ENCODE peak calls at places on chromosomes 4 and X, in five cellular contexts. H is GM12878, L is H1, O is K562, U is HepG2. V is an unnamed sample.

GRCh38 chr4:94551616-94552564 is 100.1 kb downstream of the PDLIM5 start:
- DNase-seq in H (no peak), L (no peak), O (no peak), U (no peak), V (no peak)

GRCh38 chr4:170339522-170339921 is 249.8 kb upstream of the AADAT start:
- DNase-seq in H (no peak), L (no peak), O (no peak), U (no peak), V (peak)

GRCh38 chrX:32597777-32598176 is 613.6 kb downstream of the DMD start:
- DNase-seq in H (no peak), L (no peak), O (no peak), U (no peak), V (no peak)

GRCh38 chr4:155679343-155679742 is 12.7 kb downstream of the GUCY1A1 start:
- DNase-seq in H (no peak), L (no peak), O (no peak), U (no peak), V (no peak)

GRCh38 chrX:4193500-4193899 is 480.1 kb upstream of the PRKX start:
- DNase-seq in H (no peak), L (no peak), O (no peak), U (no peak), V (no peak)

GRCh38 chr4:15753786-15754185 is 24.3 kb upstream of the CD38 start:
- DNase-seq in H (no peak), L (no peak), O (no peak), U (no peak), V (no peak)

GRCh38 chr4:180380733-180381132 is 1862.5 kb upstream of the TENM3 start:
- DNase-seq in H (no peak), L (no peak), O (no peak), U (no peak), V (peak)

GRCh38 chr4:128247906-128248305 is 39.7 kb downstream of the PGRMC2 start:
- DNase-seq in H (no peak), L (no peak), O (no peak), U (no peak), V (no peak)

GRCh38 chr4:22616516-22616915 is 76.2 kb upstream of the GBA3 start:
- DNase-seq in H (no peak), L (no peak), O (no peak), U (no peak), V (no peak)

GRCh38 chrX:54807524-54808108 is at the start of gene MAGED2:
- DNase-seq in H (no peak), L (no peak), O (peak), U (no peak), V (no peak)

GRCh38 chr4:186812592-186812991 is 88.9 kb upstream of the FAT1 start:
- DNase-seq in H (no peak), L (no peak), O (no peak), U (no peak), V (no peak)

GRCh38 chr4:188439641-188440311 is 300.5 kb downstream of the TRIML1 start:
- DNase-seq in H (no peak), L (no peak), O (no peak), U (no peak), V (no peak)

GRCh38 chrX:57595381-57595811 is 3.6 kb downstream of the ZXDB start:
- DNase-seq in H (no peak), L (no peak), O (no peak), U (no peak), V (no peak)

GRCh38 chrX:155767101-155767878 is 113.9 kb upstream of the VAMP7 start:
- DNase-seq in H (peak), L (peak), O (peak), U (no peak), V (peak)

GRCh38 chr4:185567828-185568442 is 32.6 kb upstream of the PDLIM3 start:
- DNase-seq in H (no peak), L (no peak), O (no peak), U (peak), V (no peak)

GRCh38 chr4:163367651-163368050 is 24.0 kb downstream of the NPY5R start:
- DNase-seq in H (no peak), L (no peak), O (no peak), U (no peak), V (no peak)

GRCh38 chr4:158015241-158015640 is 157.6 kb downstream of the GASK1B start:
- DNase-seq in H (no peak), L (no peak), O (no peak), U (no peak), V (no peak)

GRCh38 chr4:177267911-177268310 is 41.8 kb upstream of the NEIL3 start:
- DNase-seq in H (no peak), L (no peak), O (no peak), U (no peak), V (no peak)

GRCh38 chrX:19799319-19800182 is 87.8 kb downstream of the SH3KBP1 start:
- DNase-seq in H (no peak), L (no peak), O (no peak), U (no peak), V (no peak)

GRCh38 chr4:110055014-110055768 is 142.5 kb downstream of the EGF start:
- DNase-seq in H (peak), L (no peak), O (no peak), U (peak), V (no peak)

GRCh38 chrX:150837845-150838244 is 60.6 kb downstream of the CD99L2 start:
- DNase-seq in H (no peak), L (no peak), O (no peak), U (peak), V (no peak)

GRCh38 chrX:1167466-1167865 is 45.0 kb downstream of the CRLF2 start:
- DNase-seq in H (no peak), L (peak), O (no peak), U (no peak), V (no peak)

GRCh38 chr4:39528056-39528465 is 822 bp upstream of the UGDH start:
- DNase-seq in H (no peak), L (no peak), O (no peak), U (no peak), V (no peak)

GRCh38 chr4:8510611-8511285 is 69.4 kb upstream of the GPR78 start:
- DNase-seq in H (no peak), L (no peak), O (no peak), U (no peak), V (no peak)

GRCh38 chr4:38095691-38096090 is 135.5 kb downstream of the PTTG2 start:
- DNase-seq in H (no peak), L (no peak), O (no peak), U (no peak), V (no peak)

GRCh38 chr4:165680821-165681220 is 192.2 kb upstream of the TLL1 start:
- DNase-seq in H (no peak), L (no peak), O (no peak), U (no peak), V (no peak)

GRCh38 chrX:6810796-6811195 is 275.9 kb upstream of the VCX3A start:
- DNase-seq in H (no peak), L (no peak), O (no peak), U (no peak), V (no peak)

GRCh38 chr4:64584981-64585557 is 175.8 kb upstream of the TECRL start:
- DNase-seq in H (no peak), L (no peak), O (peak), U (peak), V (peak)

GRCh38 chr4:154045086-154045485 is 256.2 kb upstream of the SFRP2 start:
- DNase-seq in H (no peak), L (no peak), O (no peak), U (no peak), V (no peak)

GRCh38 chr4:168474660-168475320 is 5.5 kb downstream of the DDX60L start:
- DNase-seq in H (no peak), L (no peak), O (no peak), U (no peak), V (no peak)
- TF ChIP-seq POLR2A in H (no peak), L (no peak), O (no peak), U (no peak), V (no peak)

GRCh38 chr4:52017809-52018208 is 2.4 kb downstream of the LRRC66 start:
- DNase-seq in H (no peak), L (no peak), O (no peak), U (no peak), V (no peak)

GRCh38 chr4:52010976-52011375 is 9.2 kb downstream of the LRRC66 start:
- DNase-seq in H (no peak), L (no peak), O (no peak), U (no peak), V (no peak)

GRCh38 chr4:52014903-52015302 is 5.3 kb downstream of the LRRC66 start:
- DNase-seq in H (no peak), L (no peak), O (no peak), U (no peak), V (no peak)

GRCh38 chr4:52016985-52017384 is 3.2 kb downstream of the LRRC66 start:
- DNase-seq in H (no peak), L (no peak), O (no peak), U (no peak), V (no peak)

DNA sequence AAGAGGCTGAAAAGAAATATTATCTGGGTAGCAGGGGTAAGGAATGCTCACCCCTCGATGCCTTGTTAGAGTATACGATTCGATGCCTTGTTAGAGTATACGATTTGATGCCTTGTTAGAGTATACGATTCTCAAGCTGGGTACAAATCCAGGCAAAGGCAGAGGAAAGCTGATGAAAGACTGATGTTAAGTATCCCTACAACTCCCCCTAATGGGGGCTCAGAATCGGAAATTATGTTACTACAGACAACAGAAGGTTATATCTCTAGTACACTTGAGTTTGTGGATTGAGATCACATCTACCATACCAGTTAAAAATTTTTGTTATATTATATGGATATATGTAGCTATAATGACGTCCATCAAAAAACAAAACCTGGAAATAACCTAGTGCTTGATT is 4.8 kb downstream of the LRRC66 start:
- DNase-seq in H (no peak), L (no peak), O (no peak), U (peak), V (no peak)
- H2AFZ ChIP-seq in H (no peak), L (no peak), O (no peak), U (peak), V (no peak)

GRCh38 chr4:27463816-27464215 is 603.2 kb downstream of the STIM2 start:
- DNase-seq in H (no peak), L (no peak), O (no peak), U (no peak), V (peak)

GRCh38 chr4:27472364-27472763 is 611.7 kb downstream of the STIM2 start:
- DNase-seq in H (no peak), L (no peak), O (no peak), U (no peak), V (no peak)

DNA sequence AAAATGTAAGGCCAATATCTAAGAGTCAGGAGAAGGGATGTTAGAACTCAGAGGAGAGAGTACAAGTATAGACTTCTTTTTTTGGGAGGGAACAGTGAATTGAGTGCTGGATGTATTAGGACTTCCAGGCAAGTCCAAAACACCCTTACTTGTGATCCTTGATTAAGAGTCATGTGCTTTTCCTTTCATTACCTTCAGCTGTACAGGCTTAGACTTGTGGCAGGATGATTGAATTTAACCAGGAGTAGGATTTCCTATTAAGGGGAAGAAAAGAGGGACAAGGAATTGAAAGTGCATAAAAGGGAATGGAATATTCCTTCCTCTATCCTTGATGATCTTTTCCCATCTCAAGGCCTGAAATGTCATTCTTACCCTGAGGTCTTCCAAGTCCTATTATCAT is 606.7 kb downstream of the STIM2 start:
- DNase-seq in H (no peak), L (no peak), O (no peak), U (no peak), V (no peak)
- TF ChIP-seq SRF in H (no peak), L (no peak), O (no peak), U (no peak), V (no peak)

DNA sequence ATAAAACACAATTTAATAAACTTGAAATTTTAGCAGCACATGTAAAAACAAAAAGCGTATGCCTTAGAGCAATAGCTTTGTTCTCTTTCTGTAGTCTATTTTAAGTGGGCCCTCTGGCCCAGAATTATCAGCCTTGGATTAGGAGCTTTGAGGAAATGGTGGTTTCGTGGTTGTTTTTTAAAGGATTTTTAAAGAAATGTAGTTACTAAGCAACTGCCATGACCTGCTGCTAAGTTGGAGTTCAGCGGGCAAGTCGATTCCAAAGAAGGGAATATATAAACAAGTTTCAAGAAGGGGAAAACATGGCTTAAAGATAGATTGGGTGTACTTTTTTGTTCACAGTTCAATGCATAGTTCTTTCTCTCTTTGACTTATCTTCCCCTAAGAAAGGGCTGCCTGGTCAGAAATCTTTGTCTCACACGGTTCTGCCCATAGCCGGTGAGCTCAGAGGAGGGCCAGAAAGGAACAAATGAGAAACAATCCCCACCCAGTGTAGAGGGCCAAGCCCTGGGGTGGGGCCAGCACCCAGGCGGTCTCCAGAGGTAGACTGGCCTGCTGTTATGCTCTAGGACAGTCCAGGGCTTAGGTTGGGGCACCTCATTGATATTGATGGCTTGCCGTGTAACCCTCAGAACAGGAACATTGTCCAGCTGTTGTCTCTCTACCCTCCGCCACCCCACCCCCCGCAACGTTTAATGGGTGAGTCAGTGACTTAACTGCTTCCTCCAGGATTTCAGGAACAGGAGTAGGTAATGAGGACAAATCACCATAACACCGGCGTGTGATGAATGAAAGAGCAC is 32.5 kb downstream of the DLG3 start:
- DNase-seq in H (no peak), L (no peak), O (peak), U (no peak), V (peak)
- TF ChIP-seq POLR2A in H (no peak), L (no peak), O (no peak), U (no peak), V (no peak)

GRCh38 chr4:30268370-30268769 is 451.8 kb upstream of the PCDH7 start:
- DNase-seq in H (no peak), L (no peak), O (no peak), U (no peak), V (no peak)

GRCh38 chr4:30264465-30264864 is 455.7 kb upstream of the PCDH7 start:
- DNase-seq in H (no peak), L (no peak), O (no peak), U (no peak), V (no peak)

DNA sequence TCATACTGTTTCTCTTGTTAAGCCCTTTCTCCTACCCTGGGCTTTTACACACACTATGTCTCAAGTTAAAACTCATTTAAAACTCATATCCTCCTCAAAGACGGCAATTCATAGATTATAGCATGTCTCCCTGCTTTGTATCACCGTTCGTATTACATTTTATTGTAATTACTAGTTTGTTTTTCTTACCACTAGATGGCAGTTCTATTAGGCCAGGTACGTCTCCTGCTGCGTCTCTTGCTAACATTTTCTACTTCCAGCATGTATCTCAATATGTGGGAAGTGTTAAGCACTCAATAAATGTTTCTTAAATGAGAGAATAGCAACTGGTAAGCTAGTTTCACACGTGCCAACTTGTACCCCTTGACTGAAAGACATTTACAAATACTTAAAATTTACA is 450.3 kb upstream of the PCDH7 start:
- DNase-seq in H (no peak), L (no peak), O (no peak), U (no peak), V (peak)
- H2AFZ ChIP-seq in H (no peak), L (peak), O (no peak), U (no peak), V (peak)

GRCh38 chrX:70124678-70125077 is 8.6 kb upstream of the IGBP1 start:
- DNase-seq in H (no peak), L (no peak), O (no peak), U (no peak), V (no peak)
- TF ChIP-seq SRF in H (no peak), L (no peak), O (no peak), U (no peak), V (no peak)

GRCh38 chrX:45774961-45775360 is 574.3 kb upstream of the DIPK2B start:
- DNase-seq in H (no peak), L (no peak), O (no peak), U (no peak), V (no peak)

GRCh38 chrX:45769919-45770582 is 569.4 kb upstream of the DIPK2B start:
- DNase-seq in H (peak), L (no peak), O (peak), U (peak), V (no peak)

GRCh38 chrX:45771560-45772340 is 571.1 kb upstream of the DIPK2B start:
- DNase-seq in H (no peak), L (no peak), O (no peak), U (no peak), V (no peak)

GRCh38 chrX:45768666-45769065 is 568.0 kb upstream of the DIPK2B start:
- DNase-seq in H (no peak), L (no peak), O (no peak), U (no peak), V (no peak)

DNA sequence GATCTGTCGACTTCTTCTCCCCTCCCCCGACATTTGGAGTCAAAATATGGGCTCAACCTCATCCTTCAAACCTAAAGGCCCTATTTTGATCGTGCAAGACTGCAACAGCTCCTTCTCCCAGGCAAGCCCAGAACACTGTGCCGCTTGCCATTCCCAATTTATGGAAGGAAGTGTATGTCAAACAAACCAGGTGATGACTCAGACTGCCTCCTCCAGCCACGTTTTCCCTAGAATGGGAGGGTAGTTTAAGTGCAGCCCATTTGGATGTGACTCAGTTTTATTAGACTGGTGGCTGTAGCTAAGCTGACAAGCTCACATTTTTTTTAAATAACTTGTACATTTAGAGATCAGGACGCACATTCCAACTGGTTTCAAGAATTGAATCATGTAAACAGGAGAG is 570.4 kb upstream of the DIPK2B start:
- DNase-seq in H (no peak), L (no peak), O (peak), U (peak), V (peak)
- TF ChIP-seq POLR2A in H (no peak), L (no peak), O (no peak), U (no peak), V (no peak)